ENCODE peak calls at places on chromosomes 1 and 21, in six cellular contexts. One of them, this sample, is unnamed.

GRCh38 chr1:96973605-96974004 is 252.0 kb downstream of the PTBP2 start:
- DNase-seq in mammary epithelial cell: peak
- DNase-seq in thoracic aorta: no peak
- DNase-seq in neural progenitor cell: no peak
- DNase-seq in right atrium auricular region: no peak
- DNase-seq in MM.1S: no peak
- DNase-seq in this sample: no peak

GRCh38 chr21:45019887-45020537 is 54.4 kb upstream of the ADARB1 start:
- DNase-seq in mammary epithelial cell: no peak
- DNase-seq in thoracic aorta: no peak
- DNase-seq in neural progenitor cell: no peak
- DNase-seq in right atrium auricular region: no peak
- DNase-seq in MM.1S: no peak
- DNase-seq in this sample: no peak

GRCh38 chr1:5921129-5921528 is 71.1 kb downstream of the NPHP4 start:
- DNase-seq in mammary epithelial cell: no peak
- DNase-seq in thoracic aorta: no peak
- DNase-seq in neural progenitor cell: no peak
- DNase-seq in right atrium auricular region: no peak
- DNase-seq in MM.1S: no peak
- DNase-seq in this sample: peak

GRCh38 chr1:92961896-92962752 is 862 bp upstream of the DIPK1A start:
- DNase-seq in mammary epithelial cell: peak
- DNase-seq in thoracic aorta: no peak
- DNase-seq in neural progenitor cell: peak
- DNase-seq in right atrium auricular region: no peak
- DNase-seq in MM.1S: peak
- DNase-seq in this sample: no peak

GRCh38 chr1:16184557-16185303 is 27.7 kb downstream of the ARHGEF19 start:
- DNase-seq in mammary epithelial cell: peak
- DNase-seq in thoracic aorta: no peak
- DNase-seq in neural progenitor cell: no peak
- DNase-seq in right atrium auricular region: no peak
- DNase-seq in MM.1S: no peak
- DNase-seq in this sample: no peak

GRCh38 chr1:175191654-175192053 is 922 bp downstream of the KIAA0040 start:
- DNase-seq in mammary epithelial cell: peak
- DNase-seq in thoracic aorta: no peak
- DNase-seq in neural progenitor cell: peak
- DNase-seq in right atrium auricular region: no peak
- DNase-seq in MM.1S: peak
- DNase-seq in this sample: no peak

GRCh38 chr1:207888647-207889046 is 22.3 kb downstream of the CD34 start:
- DNase-seq in mammary epithelial cell: peak
- DNase-seq in thoracic aorta: no peak
- DNase-seq in neural progenitor cell: no peak
- DNase-seq in right atrium auricular region: no peak
- DNase-seq in MM.1S: no peak
- DNase-seq in this sample: no peak

GRCh38 chr1:86648255-86648654 is 56.1 kb upstream of the SH3GLB1 start:
- DNase-seq in mammary epithelial cell: peak
- DNase-seq in thoracic aorta: no peak
- DNase-seq in neural progenitor cell: no peak
- DNase-seq in right atrium auricular region: no peak
- DNase-seq in MM.1S: no peak
- DNase-seq in this sample: no peak

GRCh38 chr1:27993241-27993640 is 33.5 kb downstream of the XKR8 start:
- DNase-seq in mammary epithelial cell: no peak
- DNase-seq in thoracic aorta: no peak
- DNase-seq in neural progenitor cell: no peak
- DNase-seq in right atrium auricular region: no peak
- DNase-seq in MM.1S: no peak
- DNase-seq in this sample: no peak

GRCh38 chr1:167293057-167293456 is 72.4 kb downstream of the POU2F1 start:
- DNase-seq in mammary epithelial cell: no peak
- DNase-seq in thoracic aorta: no peak
- DNase-seq in neural progenitor cell: no peak
- DNase-seq in right atrium auricular region: no peak
- DNase-seq in MM.1S: no peak
- DNase-seq in this sample: no peak

GRCh38 chr1:219123041-219123440 is 50.6 kb upstream of the LYPLAL1 start:
- DNase-seq in mammary epithelial cell: no peak
- DNase-seq in thoracic aorta: no peak
- DNase-seq in neural progenitor cell: no peak
- DNase-seq in right atrium auricular region: no peak
- DNase-seq in MM.1S: no peak
- DNase-seq in this sample: no peak

GRCh38 chr1:201463071-201463552 is 5.9 kb downstream of the PHLDA3 start:
- DNase-seq in mammary epithelial cell: peak
- DNase-seq in thoracic aorta: no peak
- DNase-seq in neural progenitor cell: peak
- DNase-seq in right atrium auricular region: no peak
- DNase-seq in MM.1S: no peak
- DNase-seq in this sample: peak

GRCh38 chr1:186374313-186375151 is 521 bp downstream of the TPR start:
- DNase-seq in mammary epithelial cell: peak
- DNase-seq in thoracic aorta: no peak
- DNase-seq in neural progenitor cell: peak
- DNase-seq in right atrium auricular region: no peak
- DNase-seq in MM.1S: peak
- DNase-seq in this sample: no peak

GRCh38 chr1:2248854-2249558 is 20.9 kb downstream of the SKI start:
- DNase-seq in mammary epithelial cell: no peak
- DNase-seq in thoracic aorta: no peak
- DNase-seq in neural progenitor cell: no peak
- DNase-seq in right atrium auricular region: no peak
- DNase-seq in MM.1S: no peak
- DNase-seq in this sample: no peak

GRCh38 chr1:49102752-49103151 is 326.1 kb upstream of the BEND5 start:
- DNase-seq in mammary epithelial cell: peak
- DNase-seq in thoracic aorta: no peak
- DNase-seq in neural progenitor cell: no peak
- DNase-seq in right atrium auricular region: no peak
- DNase-seq in MM.1S: peak
- DNase-seq in this sample: no peak

GRCh38 chr1:37574834-37575479 is 18.2 kb downstream of the DNALI1 start:
- DNase-seq in mammary epithelial cell: peak
- DNase-seq in thoracic aorta: no peak
- DNase-seq in neural progenitor cell: no peak
- DNase-seq in right atrium auricular region: no peak
- DNase-seq in MM.1S: no peak
- DNase-seq in this sample: no peak

GRCh38 chr21:19557488-19557887 is 1153.9 kb upstream of the TMPRSS15 start:
- DNase-seq in mammary epithelial cell: no peak
- DNase-seq in thoracic aorta: no peak
- DNase-seq in neural progenitor cell: no peak
- DNase-seq in right atrium auricular region: no peak
- DNase-seq in MM.1S: no peak
- DNase-seq in this sample: no peak

GRCh38 chr21:19547951-19548635 is 1144.5 kb upstream of the TMPRSS15 start:
- DNase-seq in mammary epithelial cell: no peak
- DNase-seq in thoracic aorta: no peak
- DNase-seq in neural progenitor cell: no peak
- DNase-seq in right atrium auricular region: no peak
- DNase-seq in MM.1S: no peak
- DNase-seq in this sample: no peak

GRCh38 chr21:19557046-19557445 is 1153.5 kb upstream of the TMPRSS15 start:
- DNase-seq in mammary epithelial cell: no peak
- DNase-seq in thoracic aorta: no peak
- DNase-seq in neural progenitor cell: no peak
- DNase-seq in right atrium auricular region: no peak
- DNase-seq in MM.1S: peak
- DNase-seq in this sample: no peak

DNA sequence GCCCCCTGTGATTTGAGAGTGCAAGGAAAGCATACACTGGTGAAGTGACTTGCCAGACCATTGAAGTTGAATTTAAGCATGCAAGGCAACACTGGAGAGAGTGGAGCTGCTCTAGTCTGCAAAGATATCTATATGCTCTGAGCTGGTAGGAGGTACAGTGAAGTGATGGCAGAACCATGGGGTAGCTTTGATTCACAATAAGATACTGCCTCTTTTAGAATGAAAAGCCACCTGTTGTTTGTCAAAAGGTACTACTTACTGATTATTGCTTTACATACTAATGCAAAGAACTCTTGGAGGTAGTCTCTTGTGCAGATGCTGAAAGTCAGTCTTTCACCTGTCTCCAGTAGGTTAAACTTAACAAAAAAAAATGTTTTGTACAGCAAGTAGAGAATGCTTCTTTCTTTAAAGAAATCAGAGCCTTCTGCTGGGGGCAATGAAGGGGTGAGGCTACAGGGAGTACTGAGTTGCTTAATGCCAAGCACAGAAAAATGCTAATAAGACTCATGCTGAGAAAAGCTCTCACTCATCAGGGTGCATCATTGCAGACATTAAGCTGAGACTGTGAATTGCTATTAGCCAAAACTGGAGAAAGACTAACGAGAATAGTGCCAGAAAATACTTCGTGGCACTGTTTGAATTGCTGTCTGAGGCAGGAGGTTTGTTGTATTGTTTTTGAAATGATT is 1150.5 kb upstream of the TMPRSS15 start:
- DNase-seq in mammary epithelial cell: no peak
- DNase-seq in thoracic aorta: no peak
- DNase-seq in neural progenitor cell: peak
- DNase-seq in right atrium auricular region: no peak
- DNase-seq in MM.1S: no peak
- DNase-seq in this sample: no peak
- H3K4me3 ChIP-seq in mammary epithelial cell: no peak
- H3K4me3 ChIP-seq in thoracic aorta: no peak
- H3K4me3 ChIP-seq in neural progenitor cell: peak
- H3K4me3 ChIP-seq in right atrium auricular region: no peak
- H3K4me3 ChIP-seq in MM.1S: no peak
- H3K4me3 ChIP-seq in this sample: no peak

GRCh38 chr1:44929556-44929955 is 56.8 kb downstream of the EIF2B3 start:
- DNase-seq in mammary epithelial cell: no peak
- DNase-seq in thoracic aorta: no peak
- DNase-seq in neural progenitor cell: no peak
- DNase-seq in right atrium auricular region: no peak
- DNase-seq in MM.1S: no peak
- DNase-seq in this sample: no peak

GRCh38 chr1:44926311-44926781 is 60.0 kb downstream of the EIF2B3 start:
- DNase-seq in mammary epithelial cell: no peak
- DNase-seq in thoracic aorta: no peak
- DNase-seq in neural progenitor cell: no peak
- DNase-seq in right atrium auricular region: no peak
- DNase-seq in MM.1S: no peak
- DNase-seq in this sample: no peak

GRCh38 chr1:44919387-44919786 is 67.0 kb downstream of the EIF2B3 start:
- DNase-seq in mammary epithelial cell: no peak
- DNase-seq in thoracic aorta: no peak
- DNase-seq in neural progenitor cell: no peak
- DNase-seq in right atrium auricular region: no peak
- DNase-seq in MM.1S: no peak
- DNase-seq in this sample: no peak

DNA sequence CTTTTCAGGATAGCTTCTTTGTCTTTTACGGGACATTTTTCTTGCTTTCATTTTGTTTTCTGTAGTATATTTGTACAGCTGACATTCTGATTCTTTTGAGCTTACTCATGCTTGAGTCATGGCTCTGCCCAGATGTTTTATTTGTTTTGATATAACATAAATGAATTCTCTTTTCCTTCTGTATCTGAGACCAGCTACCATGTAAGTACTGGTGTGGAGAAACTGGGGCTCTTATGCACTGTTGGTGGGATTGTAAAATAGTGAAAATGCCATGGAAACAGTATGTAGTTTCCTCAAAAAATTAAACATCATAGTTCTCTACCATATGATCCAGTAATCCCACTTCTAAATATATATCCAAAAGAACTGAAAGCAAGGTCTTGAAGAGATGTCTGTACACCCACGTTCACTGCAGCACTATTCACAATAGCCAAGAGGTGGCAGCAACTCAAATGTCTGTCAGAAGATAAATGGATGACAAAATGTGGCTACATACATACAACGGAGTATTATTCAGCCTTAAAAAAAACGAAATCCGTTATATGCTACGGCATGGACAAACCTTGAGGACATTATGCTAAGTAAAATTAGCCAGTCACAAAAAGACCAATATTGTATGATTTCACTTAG is 61.4 kb downstream of the EIF2B3 start:
- DNase-seq in mammary epithelial cell: peak
- DNase-seq in thoracic aorta: no peak
- DNase-seq in neural progenitor cell: peak
- DNase-seq in right atrium auricular region: no peak
- DNase-seq in MM.1S: no peak
- DNase-seq in this sample: no peak
- H3K27ac ChIP-seq in mammary epithelial cell: peak
- H3K27ac ChIP-seq in thoracic aorta: no peak
- H3K27ac ChIP-seq in neural progenitor cell: no peak
- H3K27ac ChIP-seq in right atrium auricular region: no peak
- H3K27ac ChIP-seq in MM.1S: no peak
- H3K27ac ChIP-seq in this sample: no peak

DNA sequence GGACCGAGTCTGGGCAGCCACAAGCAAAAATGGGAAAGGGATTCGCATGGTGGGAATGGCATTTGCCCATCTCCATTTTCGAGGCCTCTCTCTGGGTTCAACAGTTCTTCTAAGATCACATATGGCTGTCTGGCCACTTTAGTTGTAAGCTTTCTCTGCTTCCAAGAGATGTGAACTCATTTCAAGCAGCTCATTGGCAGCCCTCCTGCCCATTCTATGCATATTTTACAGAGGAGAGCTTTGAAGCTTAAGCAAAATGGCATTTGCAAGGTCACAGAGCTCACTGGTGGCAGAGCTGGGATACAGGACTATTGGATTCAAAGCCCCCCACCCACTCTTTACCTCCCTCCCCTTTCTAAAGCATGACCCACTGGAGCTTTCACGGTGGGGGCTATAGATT is 93.7 kb downstream of the HHIPL2 start:
- DNase-seq in mammary epithelial cell: no peak
- DNase-seq in thoracic aorta: no peak
- DNase-seq in neural progenitor cell: no peak
- DNase-seq in right atrium auricular region: no peak
- DNase-seq in MM.1S: no peak
- DNase-seq in this sample: no peak
- H3K4me3 ChIP-seq in mammary epithelial cell: no peak
- H3K4me3 ChIP-seq in thoracic aorta: no peak
- H3K4me3 ChIP-seq in neural progenitor cell: no peak
- H3K4me3 ChIP-seq in right atrium auricular region: no peak
- H3K4me3 ChIP-seq in MM.1S: no peak
- H3K4me3 ChIP-seq in this sample: no peak

DNA sequence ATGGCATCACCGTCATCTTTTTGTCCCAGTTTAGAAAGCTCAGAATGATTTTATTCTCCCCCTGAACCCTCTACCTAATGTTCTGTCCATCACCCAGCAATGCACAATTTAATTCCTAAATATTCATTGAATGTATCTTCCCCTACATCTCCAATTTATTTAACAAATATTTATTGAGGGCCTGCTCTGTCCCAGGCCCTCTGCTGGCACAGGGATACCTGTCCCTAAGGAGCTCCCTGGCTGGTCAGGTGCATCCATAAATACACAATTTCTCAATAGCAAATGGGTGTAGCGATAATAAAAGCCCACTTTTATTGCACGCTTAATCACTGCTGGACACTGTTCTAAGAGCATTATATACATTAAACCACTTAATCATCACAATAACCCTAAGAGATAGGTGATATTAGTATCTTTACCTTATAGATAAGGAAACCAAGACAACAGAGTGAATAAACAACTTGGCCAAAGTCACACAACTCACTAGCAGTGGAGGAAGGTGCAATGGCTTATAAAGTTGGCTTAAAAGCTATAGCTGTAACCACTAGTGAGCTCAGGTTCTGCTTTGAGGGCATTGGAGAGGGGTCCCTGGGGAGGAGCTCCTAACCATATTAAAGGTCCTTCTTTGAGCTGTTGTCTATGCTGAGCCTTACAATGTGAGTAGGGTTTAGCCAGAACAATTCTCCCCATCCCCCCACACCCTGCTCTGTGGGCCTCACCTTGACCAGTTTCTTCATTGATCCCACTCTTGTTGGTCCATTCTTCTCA is 126.3 kb upstream of the JUN start:
- DNase-seq in mammary epithelial cell: no peak
- DNase-seq in thoracic aorta: no peak
- DNase-seq in neural progenitor cell: no peak
- DNase-seq in right atrium auricular region: peak
- DNase-seq in MM.1S: no peak
- DNase-seq in this sample: no peak
- H3K27ac ChIP-seq in mammary epithelial cell: no peak
- H3K27ac ChIP-seq in thoracic aorta: no peak
- H3K27ac ChIP-seq in neural progenitor cell: no peak
- H3K27ac ChIP-seq in right atrium auricular region: no peak
- H3K27ac ChIP-seq in MM.1S: no peak
- H3K27ac ChIP-seq in this sample: no peak

This sample was measured in coronary artery.